ENCODE peak calls at places on chromosome 5, in eight cellular contexts. One of them, this sample, is unnamed.

GRCh38 chr5:157351386-157352089 is 85.6 kb downstream of the CYFIP2 start:
- DNase-seq in type B pancreatic cell: no peak
- DNase-seq in WTC11: no peak
- DNase-seq in Daoy: no peak
- DNase-seq in stimulated activated CD4-positive, alpha-beta T cell treated with anti-CD3 and anti-CD28 coated beads, Interleukin-15, amount 100 ng/mL, for 1 hour: no peak
- DNase-seq in A172: no peak
- DNase-seq in cardiac fibroblast: no peak
- DNase-seq in T follicular helper cell: no peak
- DNase-seq in this sample: no peak

GRCh38 chr5:41003670-41004376 is 67.3 kb downstream of the MROH2B start:
- DNase-seq in type B pancreatic cell: no peak
- DNase-seq in WTC11: no peak
- DNase-seq in Daoy: no peak
- DNase-seq in stimulated activated CD4-positive, alpha-beta T cell treated with anti-CD3 and anti-CD28 coated beads, Interleukin-15, amount 100 ng/mL, for 1 hour: no peak
- DNase-seq in A172: no peak
- DNase-seq in cardiac fibroblast: no peak
- DNase-seq in T follicular helper cell: no peak
- DNase-seq in this sample: no peak

GRCh38 chr5:38528162-38528703 is 28.2 kb downstream of the LIFR start:
- DNase-seq in type B pancreatic cell: no peak
- DNase-seq in WTC11: no peak
- DNase-seq in Daoy: peak; percentile 3
- DNase-seq in stimulated activated CD4-positive, alpha-beta T cell treated with anti-CD3 and anti-CD28 coated beads, Interleukin-15, amount 100 ng/mL, for 1 hour: no peak
- DNase-seq in A172: no peak
- DNase-seq in cardiac fibroblast: peak; percentile 7
- DNase-seq in T follicular helper cell: no peak
- DNase-seq in this sample: no peak

GRCh38 chr5:54090495-54091084 is 219.8 kb downstream of the ARL15 start:
- DNase-seq in type B pancreatic cell: no peak
- DNase-seq in WTC11: no peak
- DNase-seq in Daoy: peak; percentile 49
- DNase-seq in stimulated activated CD4-positive, alpha-beta T cell treated with anti-CD3 and anti-CD28 coated beads, Interleukin-15, amount 100 ng/mL, for 1 hour: no peak
- DNase-seq in A172: peak; percentile 80
- DNase-seq in cardiac fibroblast: peak; percentile 90
- DNase-seq in T follicular helper cell: no peak
- DNase-seq in this sample: no peak

GRCh38 chr5:120152472-120152871 is 311.6 kb upstream of the PRR16 start:
- DNase-seq in type B pancreatic cell: no peak
- DNase-seq in WTC11: no peak
- DNase-seq in Daoy: peak; percentile 79
- DNase-seq in stimulated activated CD4-positive, alpha-beta T cell treated with anti-CD3 and anti-CD28 coated beads, Interleukin-15, amount 100 ng/mL, for 1 hour: no peak
- DNase-seq in A172: peak; percentile 86
- DNase-seq in cardiac fibroblast: peak; percentile 97
- DNase-seq in T follicular helper cell: no peak
- DNase-seq in this sample: no peak

GRCh38 chr5:125549322-125549871 is 803.0 kb upstream of the ZNF608 start:
- DNase-seq in type B pancreatic cell: no peak
- DNase-seq in WTC11: no peak
- DNase-seq in Daoy: no peak
- DNase-seq in stimulated activated CD4-positive, alpha-beta T cell treated with anti-CD3 and anti-CD28 coated beads, Interleukin-15, amount 100 ng/mL, for 1 hour: no peak
- DNase-seq in A172: no peak
- DNase-seq in cardiac fibroblast: peak; percentile 57
- DNase-seq in T follicular helper cell: no peak
- DNase-seq in this sample: peak; percentile 74

GRCh38 chr5:43627028-43627427 is 24.0 kb downstream of the NNT start:
- DNase-seq in type B pancreatic cell: no peak
- DNase-seq in WTC11: peak; percentile 61
- DNase-seq in Daoy: peak; percentile 54
- DNase-seq in stimulated activated CD4-positive, alpha-beta T cell treated with anti-CD3 and anti-CD28 coated beads, Interleukin-15, amount 100 ng/mL, for 1 hour: no peak
- DNase-seq in A172: peak; percentile 63
- DNase-seq in cardiac fibroblast: peak; percentile 84
- DNase-seq in T follicular helper cell: no peak
- DNase-seq in this sample: peak; percentile 68

GRCh38 chr5:128778474-128778873 is 186.8 kb upstream of the SLC27A6 start:
- DNase-seq in type B pancreatic cell: no peak
- DNase-seq in WTC11: no peak
- DNase-seq in Daoy: no peak
- DNase-seq in stimulated activated CD4-positive, alpha-beta T cell treated with anti-CD3 and anti-CD28 coated beads, Interleukin-15, amount 100 ng/mL, for 1 hour: no peak
- DNase-seq in A172: no peak
- DNase-seq in cardiac fibroblast: peak; percentile 33
- DNase-seq in T follicular helper cell: no peak
- DNase-seq in this sample: no peak

GRCh38 chr5:88719434-88719833 is 163.6 kb downstream of the MEF2C start:
- DNase-seq in type B pancreatic cell: no peak
- DNase-seq in WTC11: no peak
- DNase-seq in Daoy: no peak
- DNase-seq in stimulated activated CD4-positive, alpha-beta T cell treated with anti-CD3 and anti-CD28 coated beads, Interleukin-15, amount 100 ng/mL, for 1 hour: no peak
- DNase-seq in A172: no peak
- DNase-seq in cardiac fibroblast: no peak
- DNase-seq in T follicular helper cell: no peak
- DNase-seq in this sample: no peak

GRCh38 chr5:179668404-179668803 is 12.4 kb downstream of the CBY3 start:
- DNase-seq in type B pancreatic cell: no peak
- DNase-seq in WTC11: peak; percentile 82
- DNase-seq in Daoy: peak; percentile 69
- DNase-seq in stimulated activated CD4-positive, alpha-beta T cell treated with anti-CD3 and anti-CD28 coated beads, Interleukin-15, amount 100 ng/mL, for 1 hour: no peak
- DNase-seq in A172: no peak
- DNase-seq in cardiac fibroblast: peak; percentile 70
- DNase-seq in T follicular helper cell: peak; percentile 35
- DNase-seq in this sample: peak; percentile 42

GRCh38 chr5:113321266-113321665 is 113.5 kb downstream of the TSSK1B start:
- DNase-seq in type B pancreatic cell: no peak
- DNase-seq in WTC11: no peak
- DNase-seq in Daoy: no peak
- DNase-seq in stimulated activated CD4-positive, alpha-beta T cell treated with anti-CD3 and anti-CD28 coated beads, Interleukin-15, amount 100 ng/mL, for 1 hour: no peak
- DNase-seq in A172: no peak
- DNase-seq in cardiac fibroblast: peak; percentile 51
- DNase-seq in T follicular helper cell: no peak
- DNase-seq in this sample: no peak

GRCh38 chr5:72523960-72524582 is 16.9 kb upstream of the ZNF366 start:
- DNase-seq in type B pancreatic cell: no peak
- DNase-seq in WTC11: no peak
- DNase-seq in Daoy: peak; percentile 60
- DNase-seq in stimulated activated CD4-positive, alpha-beta T cell treated with anti-CD3 and anti-CD28 coated beads, Interleukin-15, amount 100 ng/mL, for 1 hour: no peak
- DNase-seq in A172: peak; percentile 75
- DNase-seq in cardiac fibroblast: peak; percentile 96
- DNase-seq in T follicular helper cell: no peak
- DNase-seq in this sample: peak; percentile 26

GRCh38 chr5:15746833-15747232 is 246.9 kb downstream of the FBXL7 start:
- DNase-seq in type B pancreatic cell: no peak
- DNase-seq in WTC11: no peak
- DNase-seq in Daoy: no peak
- DNase-seq in stimulated activated CD4-positive, alpha-beta T cell treated with anti-CD3 and anti-CD28 coated beads, Interleukin-15, amount 100 ng/mL, for 1 hour: no peak
- DNase-seq in A172: no peak
- DNase-seq in cardiac fibroblast: peak; percentile 13
- DNase-seq in T follicular helper cell: no peak
- DNase-seq in this sample: no peak

GRCh38 chr5:39376293-39376714 is 12.0 kb upstream of the C9 start:
- DNase-seq in type B pancreatic cell: no peak
- DNase-seq in WTC11: peak; percentile 38
- DNase-seq in Daoy: peak; percentile 40
- DNase-seq in stimulated activated CD4-positive, alpha-beta T cell treated with anti-CD3 and anti-CD28 coated beads, Interleukin-15, amount 100 ng/mL, for 1 hour: no peak
- DNase-seq in A172: peak; percentile 68
- DNase-seq in cardiac fibroblast: peak; percentile 77
- DNase-seq in T follicular helper cell: no peak
- DNase-seq in this sample: peak; percentile 52

This sample was measured in WERI-Rb-1.